ENCODE peak calls at places on chromosome 15, in six cellular contexts. W, Z, L, I, J and D are unnamed samples.

GRCh38 chr15:79321876-79322275 is 11.0 kb downstream of the TMED3 start:
- DNase-seq in W (no peak), J (no peak), L (no peak), I (no peak), Z (no peak), D (no peak)

GRCh38 chr15:87973456-87974215 is 282.9 kb downstream of the NTRK3 start:
- DNase-seq in L (no peak), Z (no peak), I (no peak), W (no peak), J (no peak), D (no peak)

GRCh38 chr15:97235285-97235985 is 725.1 kb upstream of the ARRDC4 start:
- DNase-seq in I (peak), W (peak), Z (peak), J (no peak), L (peak), D (no peak)

GRCh38 chr15:33234019-33234418 is 39.5 kb upstream of the FMN1 start:
- DNase-seq in L (no peak), Z (peak), I (no peak), J (no peak), W (no peak), D (no peak)

GRCh38 chr15:90376789-90377188 is 11.3 kb upstream of the IQGAP1 start:
- DNase-seq in L (peak), I (no peak), J (peak), Z (no peak), W (no peak), D (no peak)

GRCh38 chr15:63244399-63244798 is 33.0 kb upstream of the APH1B start:
- DNase-seq in W (no peak), J (no peak), L (no peak), Z (no peak), I (no peak), D (no peak)

GRCh38 chr15:60590935-60591490 is 112.1 kb upstream of the ICE2 start:
- DNase-seq in Z (peak), I (peak), J (peak), W (peak), L (peak), D (peak)

GRCh38 chr15:47184405-47185221 is 532.7 kb upstream of the SEMA6D start:
- DNase-seq in J (peak), W (peak), Z (peak), I (no peak), L (no peak), D (no peak)

GRCh38 chr15:51577907-51578306 is 44.7 kb downstream of the DMXL2 start:
- DNase-seq in J (no peak), Z (no peak), L (no peak), W (no peak), I (no peak), D (no peak)

GRCh38 chr15:62850791-62851291 is 191.7 kb upstream of the TPM1 start:
- DNase-seq in W (no peak), L (no peak), Z (no peak), I (no peak), J (no peak), D (no peak)

GRCh38 chr15:78501857-78502256 is 5.5 kb upstream of the HYKK start:
- DNase-seq in L (no peak), J (no peak), W (no peak), Z (no peak), I (no peak), D (no peak)

GRCh38 chr15:35174948-35175347 is 89.9 kb upstream of the NANOGP8 start:
- DNase-seq in I (no peak), W (no peak), L (no peak), J (no peak), Z (no peak), D (no peak)

GRCh38 chr15:91694131-91694828 is 159.2 kb upstream of the SLCO3A1 start:
- DNase-seq in I (no peak), Z (peak), L (peak), W (peak), J (peak), D (peak)

GRCh38 chr15:101014921-101015841 is 96.0 kb downstream of the LRRK1 start:
- DNase-seq in J (peak), I (peak), W (peak), Z (peak), L (peak), D (peak)

GRCh38 chr15:63072809-63073277 is 30.3 kb downstream of the TPM1 start:
- DNase-seq in Z (no peak), W (no peak), L (no peak), I (no peak), J (no peak), D (no peak)

GRCh38 chr15:75815811-75816719 is 27.2 kb upstream of the UBE2Q2 start:
- DNase-seq in I (no peak), W (no peak), L (no peak), Z (peak), J (no peak), D (no peak)

GRCh38 chr15:57923750-57924149 is 141.8 kb downstream of the ALDH1A2 start:
- DNase-seq in J (peak), W (no peak), L (peak), Z (peak), I (no peak), D (peak)

GRCh38 chr15:39969871-39970270 is 36.0 kb downstream of the EIF2AK4 start:
- DNase-seq in L (peak), W (peak), I (no peak), J (peak), Z (peak), D (peak)

GRCh38 chr15:101242160-101242998 is 9.5 kb downstream of the CHSY1 start:
- DNase-seq in W (no peak), I (no peak), J (no peak), L (peak), Z (peak), D (no peak)

GRCh38 chr15:80695911-80696651 is 971 bp downstream of the ABHD17C start:
- DNase-seq in L (peak), I (no peak), W (peak), J (no peak), Z (peak), D (peak)
- TF ChIP-seq CTCF in L (no peak), I (no peak), W (peak), J (peak), Z (peak), D (no peak)

GRCh38 chr15:26985050-26985449 is 14.1 kb downstream of the GABRG3 start:
- DNase-seq in Z (no peak), W (no peak), J (no peak), I (no peak), L (no peak), D (no peak)

GRCh38 chr15:26981492-26981891 is 10.5 kb downstream of the GABRG3 start:
- DNase-seq in I (no peak), W (no peak), L (no peak), J (no peak), Z (no peak), D (no peak)

DNA sequence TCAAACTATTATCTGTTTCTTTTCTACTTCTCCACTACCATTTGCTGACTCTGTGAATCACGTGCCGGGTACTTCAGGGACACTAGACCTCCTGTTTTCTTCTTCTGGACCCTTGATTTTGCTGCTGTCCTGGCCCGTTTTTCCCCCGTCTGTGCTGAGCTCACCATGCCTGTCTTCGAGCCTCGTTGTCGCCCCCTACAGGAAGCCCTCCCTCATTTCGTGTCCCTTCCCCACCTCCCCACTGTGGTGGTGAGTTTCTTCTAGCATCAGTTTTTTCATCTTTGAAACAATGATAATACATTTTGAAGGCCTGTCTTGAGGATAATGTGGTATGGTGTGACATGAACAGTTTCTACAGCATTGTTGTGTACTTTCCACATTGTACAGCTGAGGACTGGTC is 12.8 kb downstream of the GABRG3 start:
- DNase-seq in I (no peak), Z (no peak), L (no peak), J (no peak), W (no peak), D (no peak)
- TF ChIP-seq CTCF in I (peak), Z (no peak), L (no peak), J (no peak), W (no peak), D (no peak)

GRCh38 chr15:67838789-67839332 is 984 bp downstream of the RNU6-1 start:
- DNase-seq in W (peak), I (peak), L (no peak), J (peak), Z (no peak), D (peak)
- TF ChIP-seq CTCF in W (no peak), I (no peak), L (no peak), J (no peak), Z (no peak), D (no peak)

DNA sequence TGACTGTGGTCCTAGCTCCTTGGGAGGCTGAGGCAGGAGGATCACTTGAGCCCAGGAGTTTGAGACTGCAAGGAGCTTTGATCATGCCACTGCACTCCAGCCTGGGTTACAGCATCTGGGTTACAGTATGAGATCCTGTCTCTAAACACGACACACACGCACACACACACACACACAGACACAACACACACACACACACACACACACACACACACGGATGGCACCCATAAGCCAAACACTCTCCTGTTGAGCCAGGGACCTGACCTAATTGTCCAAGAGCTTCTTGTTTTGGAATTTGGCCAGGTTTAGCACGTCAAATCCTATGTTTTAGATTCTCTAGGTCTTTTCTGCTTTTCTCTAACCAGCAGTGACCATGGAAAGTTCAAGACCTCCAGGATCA is 26.8 kb downstream of the EID1 start:
- DNase-seq in J (no peak), L (no peak), Z (no peak), I (no peak), W (no peak), D (no peak)
- TF ChIP-seq CTCF in J (no peak), L (no peak), Z (no peak), I (no peak), W (no peak), D (no peak)

GRCh38 chr15:56496635-56497034 is 31.7 kb upstream of the MNS1 start:
- DNase-seq in Z (peak), W (no peak), L (peak), I (no peak), J (no peak), D (no peak)
- TF ChIP-seq CTCF in Z (peak), W (peak), L (peak), I (peak), J (peak), D (peak)

GRCh38 chr15:71572452-71573053 is 237.8 kb upstream of the NR2E3 start:
- DNase-seq in Z (peak), W (no peak), L (no peak), J (no peak), I (no peak), D (no peak)
- TF ChIP-seq CTCF in Z (peak), W (peak), L (no peak), J (peak), I (no peak), D (no peak)

DNA sequence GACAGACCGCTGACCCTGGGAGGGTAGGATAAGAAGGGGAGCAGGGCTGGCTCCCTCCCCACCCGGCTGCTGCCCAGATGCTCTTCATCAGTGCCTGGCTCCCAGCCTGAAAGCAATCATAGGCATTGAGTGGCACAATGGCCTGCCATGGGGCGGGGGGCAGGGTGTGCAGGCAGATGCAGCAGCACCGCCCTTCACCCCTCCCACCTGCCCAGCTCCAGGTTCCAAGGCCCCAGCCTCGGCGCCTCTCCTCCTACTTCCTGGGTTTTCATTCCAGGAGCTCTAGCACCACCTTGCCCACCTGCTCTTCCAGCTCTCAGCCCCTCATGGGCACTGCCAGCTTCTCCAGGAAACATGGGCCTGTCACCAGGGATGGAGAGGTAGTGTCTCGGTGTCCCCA is 101.7 kb downstream of the MEGF11 start:
- DNase-seq in L (no peak), I (no peak), W (peak), J (no peak), Z (no peak), D (peak)
- TF ChIP-seq CTCF in L (no peak), I (no peak), W (peak), J (peak), Z (no peak), D (no peak)

GRCh38 chr15:81294501-81294850 is 29.5 kb downstream of the STARD5 start:
- DNase-seq in I (no peak), L (no peak), Z (no peak), J (no peak), W (no peak), D (peak)
- TF ChIP-seq CTCF in I (no peak), L (no peak), Z (no peak), J (no peak), W (no peak), D (no peak)